ENCODE peak calls at places on chromosomes 3 and 15, in six cellular contexts. Z is stomach, C is esophagus muscularis mucosa, W is Caco-2, R is tibial artery, P is cardiac muscle cell. X is an unnamed sample.
A peak's percentile ranks its signal among the peaks of the same experiment; 100 is the strongest.

GRCh38 chr3:197511130-197511529 is 44.6 kb downstream of the BDH1 start:
- DNase-seq in Z (no peak), C (no peak), W (no peak), R (no peak), P (no peak), X (no peak)

GRCh38 chr3:32288819-32289218 is 50.3 kb downstream of the CMTM8 start:
- DNase-seq in Z (no peak), C (no peak), W (no peak), R (no peak), P (no peak), X (no peak)

GRCh38 chr3:51687472-51688205 is 16.6 kb downstream of the TEX264 start:
- DNase-seq in Z (no peak), C (no peak), W (no peak), R (no peak), P (peak; percentile 16), X (no peak)

GRCh38 chr15:90219421-90220141 is 14.2 kb downstream of the CIB1 start:
- DNase-seq in Z (no peak), C (no peak), W (peak; percentile 63), R (no peak), P (peak; percentile 33), X (peak; percentile 47)

GRCh38 chr3:56975562-56975961 is 84.9 kb upstream of the SPATA12 start:
- DNase-seq in Z (no peak), C (no peak), W (no peak), R (no peak), P (peak; percentile 69), X (peak; percentile 55)

GRCh38 chr15:51191766-51192165 is 97.1 kb upstream of the TNFAIP8L3 start:
- DNase-seq in Z (no peak), C (no peak), W (no peak), R (no peak), P (no peak), X (no peak)

GRCh38 chr3:69368129-69368741 is 17.7 kb downstream of the FRMD4B start:
- DNase-seq in Z (no peak), C (no peak), W (no peak), R (no peak), P (peak; percentile 22), X (no peak)

GRCh38 chr15:69613182-69613581 is 160.6 kb downstream of the RPLP1 start:
- DNase-seq in Z (no peak), C (no peak), W (no peak), R (no peak), P (no peak), X (no peak)

GRCh38 chr15:89112341-89112971 is 24.2 kb downstream of the ABHD2 start:
- DNase-seq in Z (peak; percentile 67), C (no peak), W (no peak), R (peak; percentile 81), P (peak; percentile 17), X (no peak)

GRCh38 chr15:67137951-67138935 is 72.8 kb downstream of the SMAD3 start:
- DNase-seq in Z (no peak), C (no peak), W (no peak), R (peak; percentile 62), P (no peak), X (no peak)

GRCh38 chr3:171257251-171258179 is 202.7 kb downstream of the TNIK start:
- DNase-seq in Z (no peak), C (no peak), W (no peak), R (no peak), P (no peak), X (no peak)

GRCh38 chr3:58260261-58260731 is 22.7 kb downstream of the ABHD6 start:
- DNase-seq in Z (no peak), C (no peak), W (no peak), R (no peak), P (peak; percentile 41), X (no peak)

GRCh38 chr3:47008258-47008671 is 28.8 kb downstream of the NBEAL2 start:
- DNase-seq in Z (no peak), C (no peak), W (no peak), R (peak; percentile 64), P (no peak), X (peak; percentile 17)
- H3K4me3 ChIP-seq in Z (no peak overlapping the region), C (no peak overlapping the region), W (no peak overlapping the region), R (no peak overlapping the region), P (no peak overlapping the region), X (no peak overlapping the region)

DNA sequence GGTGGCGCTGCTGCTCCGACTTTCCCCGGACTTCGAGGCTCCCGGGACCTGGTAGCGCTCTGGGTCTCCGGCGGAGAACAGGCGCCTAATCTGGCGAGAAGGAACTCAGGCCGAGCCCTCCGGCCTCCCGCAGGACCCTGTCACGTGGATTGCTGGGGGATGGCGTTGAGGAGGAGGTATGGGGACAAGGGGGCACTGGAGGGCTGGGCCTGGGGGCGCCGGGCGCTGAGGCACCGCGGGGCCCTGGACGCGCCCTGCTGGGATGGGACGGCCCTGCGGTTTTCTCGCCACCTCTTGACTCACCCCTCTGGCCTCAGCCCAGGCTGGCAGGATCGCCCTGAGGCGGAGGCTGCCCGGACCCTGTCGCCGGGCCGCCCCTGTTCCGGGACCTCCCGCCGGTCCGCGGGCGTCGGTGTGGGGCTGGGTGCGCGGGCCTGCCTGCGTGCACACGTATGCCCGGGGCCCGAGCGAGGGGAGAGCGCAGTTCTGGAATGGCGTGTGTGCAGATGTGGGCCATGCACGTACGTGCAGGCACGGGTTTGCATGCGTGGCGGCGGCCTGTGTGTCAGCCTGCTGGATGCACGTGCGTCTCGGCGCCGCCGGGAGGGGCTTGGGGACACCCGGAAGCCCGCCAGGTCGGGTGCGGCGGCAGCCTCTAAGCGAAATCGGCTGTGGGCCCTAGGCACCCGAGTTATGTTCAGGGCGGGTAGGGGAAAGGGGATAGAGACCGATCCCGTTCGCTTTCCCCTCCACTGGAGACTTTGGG is 752 bp downstream of the C15orf39 start:
- DNase-seq in Z (peak; percentile 85), C (peak; percentile 95), W (peak; percentile 79), R (peak; percentile 94), P (peak; percentile 74), X (peak; percentile 70)
- TF ChIP-seq CTCF in Z (no peak), C (no peak), W (no peak), R (no peak), P (no peak), X (no peak)

GRCh38 chr15:59353994-59354951 is 18.4 kb downstream of the MYO1E start:
- DNase-seq in Z (no peak), C (no peak), W (no peak), R (no peak), P (no peak), X (no peak)
- H3K4me3 ChIP-seq in Z (no peak overlapping the region), C (no peak overlapping the region), W (no peak overlapping the region), R (no peak overlapping the region), P (no peak overlapping the region), X (no peak overlapping the region)

DNA sequence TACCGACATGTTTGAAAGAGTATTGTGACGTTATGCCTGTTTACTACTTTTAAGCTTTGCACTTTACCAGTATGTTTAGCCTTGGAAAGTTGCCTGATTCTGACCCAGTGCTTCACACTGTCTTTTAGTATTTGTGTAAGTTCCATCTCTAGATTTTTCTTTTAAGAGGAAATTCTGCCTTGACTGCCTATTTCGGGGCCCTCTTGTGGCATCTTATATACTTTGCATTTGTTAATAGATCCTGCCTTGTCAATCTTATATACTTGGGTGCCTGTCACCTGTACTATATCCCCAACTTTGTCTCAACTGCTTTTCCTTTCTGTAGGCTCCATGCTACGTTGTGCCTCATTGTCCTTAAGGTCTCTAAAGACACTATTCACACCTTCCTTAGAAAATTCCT is 244.6 kb downstream of the STXBP5L start:
- DNase-seq in Z (no peak), C (no peak), W (peak; percentile 2), R (no peak), P (peak; percentile 23), X (no peak)
- TF ChIP-seq CTCF in Z (no peak), C (no peak), W (peak; percentile 19), R (no peak), P (peak; percentile 19), X (no peak)

DNA sequence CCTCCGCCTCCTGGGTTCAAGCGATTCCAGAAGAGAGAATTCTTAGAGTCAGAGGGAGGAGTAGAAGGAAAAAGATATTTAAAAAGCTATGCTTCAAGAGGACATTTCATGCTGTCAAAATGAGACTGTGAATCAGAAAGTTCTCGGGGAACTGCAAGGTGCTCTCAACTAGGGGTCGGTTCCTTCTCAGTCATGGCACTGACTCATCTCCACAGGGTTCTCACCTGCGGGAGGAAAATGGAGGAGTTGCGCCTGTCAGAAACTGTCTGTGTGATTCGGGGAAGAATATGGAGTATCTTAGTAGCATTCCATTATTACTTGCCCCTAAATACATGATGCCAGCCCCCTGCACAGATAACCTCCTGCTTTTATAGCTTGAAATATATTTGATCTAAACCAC is 47.4 kb downstream of the APH1B start:
- DNase-seq in Z (no peak), C (no peak), W (no peak), R (no peak), P (no peak), X (no peak)
- H3K4me3 ChIP-seq in Z (no peak overlapping the region), C (no peak overlapping the region), W (no peak overlapping the region), R (no peak overlapping the region), P (no peak overlapping the region), X (no peak overlapping the region)

GRCh38 chr3:140360332-140360731 is 317.5 kb upstream of the TRIM42 start:
- DNase-seq in Z (no peak), C (no peak), W (no peak), R (no peak), P (no peak), X (no peak)
- TF ChIP-seq CTCF in Z (no peak), C (no peak), W (peak; percentile 15), R (no peak), P (no peak), X (no peak)

GRCh38 chr3:48067271-48067670 is 51.1 kb upstream of the MAP4 start:
- DNase-seq in Z (no peak), C (no peak), W (no peak), R (no peak), P (no peak), X (no peak)

GRCh38 chr3:48069339-48069738 is 53.1 kb upstream of the MAP4 start:
- DNase-seq in Z (no peak), C (no peak), W (no peak), R (no peak), P (no peak), X (no peak)

GRCh38 chr3:48065035-48065434 is 48.8 kb upstream of the MAP4 start:
- DNase-seq in Z (no peak), C (no peak), W (no peak), R (no peak), P (no peak), X (no peak)

GRCh38 chr3:48070030-48070429 is 53.8 kb upstream of the MAP4 start:
- DNase-seq in Z (no peak), C (no peak), W (no peak), R (no peak), P (no peak), X (no peak)

GRCh38 chr3:48068886-48069285 is 52.7 kb upstream of the MAP4 start:
- DNase-seq in Z (no peak), C (no peak), W (no peak), R (no peak), P (no peak), X (no peak)
- H3K4me3 ChIP-seq in Z (no peak overlapping the region), C (no peak overlapping the region), W (no peak overlapping the region), R (no peak overlapping the region), P (no peak overlapping the region), X (no peak overlapping the region)

X was measured in uterus.